ENCODE peak calls at places on chromosomes 1 and 21, in eight cellular contexts. One of them, this sample, is unnamed. For H3K27me3, the result is how much of the 10 kb centered on the place peaks cover.

GRCh38 chr1:51833700-51834099 is 44.8 kb downstream of the NRDC start:
- DNase-seq in heart left ventricle: no peak
- DNase-seq in Caco-2: no peak
- DNase-seq in ovary: no peak
- DNase-seq in left ventricle myocardium inferior: no peak
- DNase-seq in body of pancreas: no peak
- DNase-seq in mesendoderm: no peak
- DNase-seq in tibial nerve: no peak
- DNase-seq in this sample: no peak

GRCh38 chr1:205456868-205457724 is 1.3 kb upstream of the BLACAT1 start:
- DNase-seq in heart left ventricle: no peak
- DNase-seq in Caco-2: peak
- DNase-seq in ovary: peak
- DNase-seq in left ventricle myocardium inferior: no peak
- DNase-seq in body of pancreas: no peak
- DNase-seq in mesendoderm: peak
- DNase-seq in tibial nerve: no peak
- DNase-seq in this sample: no peak

GRCh38 chr1:31373897-31374486 is 1.1 kb upstream of the FABP3 start:
- DNase-seq in heart left ventricle: no peak
- DNase-seq in Caco-2: no peak
- DNase-seq in ovary: no peak
- DNase-seq in left ventricle myocardium inferior: no peak
- DNase-seq in body of pancreas: no peak
- DNase-seq in mesendoderm: no peak
- DNase-seq in tibial nerve: no peak
- DNase-seq in this sample: no peak

GRCh38 chr1:29809446-29810120 is 573.3 kb downstream of the PTPRU start:
- DNase-seq in heart left ventricle: peak
- DNase-seq in Caco-2: no peak
- DNase-seq in ovary: no peak
- DNase-seq in left ventricle myocardium inferior: no peak
- DNase-seq in body of pancreas: no peak
- DNase-seq in mesendoderm: no peak
- DNase-seq in tibial nerve: no peak
- DNase-seq in this sample: no peak

GRCh38 chr1:7679873-7680790 is 91.0 kb upstream of the VAMP3 start:
- DNase-seq in heart left ventricle: peak
- DNase-seq in Caco-2: peak
- DNase-seq in ovary: peak
- DNase-seq in left ventricle myocardium inferior: peak
- DNase-seq in body of pancreas: peak
- DNase-seq in mesendoderm: peak
- DNase-seq in tibial nerve: no peak
- DNase-seq in this sample: no peak

GRCh38 chr1:41868241-41868953 is 50.3 kb downstream of the HIVEP3 start:
- DNase-seq in heart left ventricle: no peak
- DNase-seq in Caco-2: no peak
- DNase-seq in ovary: no peak
- DNase-seq in left ventricle myocardium inferior: no peak
- DNase-seq in body of pancreas: no peak
- DNase-seq in mesendoderm: peak
- DNase-seq in tibial nerve: no peak
- DNase-seq in this sample: no peak

GRCh38 chr1:197787056-197787455 is 11.8 kb upstream of the DENND1B start:
- DNase-seq in heart left ventricle: no peak
- DNase-seq in Caco-2: no peak
- DNase-seq in ovary: no peak
- DNase-seq in left ventricle myocardium inferior: no peak
- DNase-seq in body of pancreas: no peak
- DNase-seq in mesendoderm: no peak
- DNase-seq in tibial nerve: no peak
- DNase-seq in this sample: no peak

GRCh38 chr1:114033219-114033706 is 54.0 kb downstream of the OLFML3 start:
- DNase-seq in heart left ventricle: no peak
- DNase-seq in Caco-2: no peak
- DNase-seq in ovary: no peak
- DNase-seq in left ventricle myocardium inferior: no peak
- DNase-seq in body of pancreas: no peak
- DNase-seq in mesendoderm: peak
- DNase-seq in tibial nerve: no peak
- DNase-seq in this sample: no peak

GRCh38 chr1:209808059-209808494 is 2.1 kb upstream of the IRF6 start:
- DNase-seq in heart left ventricle: peak
- DNase-seq in Caco-2: peak
- DNase-seq in ovary: no peak
- DNase-seq in left ventricle myocardium inferior: peak
- DNase-seq in body of pancreas: peak
- DNase-seq in mesendoderm: peak
- DNase-seq in tibial nerve: no peak
- DNase-seq in this sample: no peak

GRCh38 chr1:85200870-85201339 is at the start of gene SYDE2:
- DNase-seq in heart left ventricle: peak
- DNase-seq in Caco-2: peak
- DNase-seq in ovary: peak
- DNase-seq in left ventricle myocardium inferior: peak
- DNase-seq in body of pancreas: peak
- DNase-seq in mesendoderm: peak
- DNase-seq in tibial nerve: peak
- DNase-seq in this sample: peak

DNA sequence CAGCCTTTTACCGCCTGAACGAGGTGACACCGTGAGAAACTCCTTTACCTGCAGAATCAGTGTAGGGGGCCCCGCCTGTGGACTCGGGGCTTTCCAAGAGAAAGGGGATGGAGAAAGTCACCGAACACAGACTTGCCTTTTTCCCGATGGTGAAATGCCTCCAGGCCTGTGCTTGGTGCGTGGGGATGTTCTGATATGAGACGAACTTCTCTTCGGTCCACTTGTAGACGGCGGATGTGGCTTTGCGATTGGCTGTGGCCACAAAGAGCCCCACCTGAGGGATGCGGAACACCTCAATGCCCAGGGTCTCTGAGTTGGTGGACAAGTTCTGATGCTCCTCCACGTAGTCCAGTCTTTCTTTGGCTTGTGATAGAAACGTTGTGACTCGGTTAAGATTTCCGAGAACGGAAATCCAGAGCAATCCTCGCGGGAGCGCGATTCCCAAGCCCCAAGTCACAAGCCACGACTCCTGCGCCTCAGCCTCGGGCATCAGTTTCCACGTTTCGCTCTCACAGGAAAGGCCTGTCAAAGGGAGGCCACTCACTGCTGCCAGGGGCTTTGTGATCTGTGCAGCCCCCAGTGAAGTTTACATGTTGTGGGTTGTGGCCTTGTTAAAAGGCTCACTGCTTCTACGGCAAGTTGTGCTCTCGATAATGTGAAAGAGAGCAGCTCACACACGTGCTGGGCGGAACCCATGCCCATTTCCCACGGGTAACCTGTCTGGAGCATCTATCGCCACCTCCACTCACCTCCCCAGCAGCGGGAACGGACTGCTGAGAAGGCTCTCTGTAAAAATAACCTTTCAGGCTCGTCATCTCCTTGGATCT is 12.6 kb downstream of the KRTAP10-1 start:
- DNase-seq in heart left ventricle: peak
- DNase-seq in Caco-2: no peak
- DNase-seq in ovary: no peak
- DNase-seq in left ventricle myocardium inferior: peak
- DNase-seq in body of pancreas: peak
- DNase-seq in mesendoderm: no peak
- DNase-seq in tibial nerve: no peak
- DNase-seq in this sample: no peak
- H3K27me3 ChIP-seq in heart left ventricle: under half
- H3K27me3 ChIP-seq in Caco-2: under half
- H3K27me3 ChIP-seq in ovary: under half
- H3K27me3 ChIP-seq in left ventricle myocardium inferior: under half
- H3K27me3 ChIP-seq in body of pancreas: under half
- H3K27me3 ChIP-seq in mesendoderm: under half
- H3K27me3 ChIP-seq in tibial nerve: under half
- H3K27me3 ChIP-seq in this sample: under half

GRCh38 chr21:43803558-43804300 is 14.4 kb downstream of the RRP1 start:
- DNase-seq in heart left ventricle: no peak
- DNase-seq in Caco-2: no peak
- DNase-seq in ovary: no peak
- DNase-seq in left ventricle myocardium inferior: no peak
- DNase-seq in body of pancreas: no peak
- DNase-seq in mesendoderm: no peak
- DNase-seq in tibial nerve: no peak
- DNase-seq in this sample: no peak

GRCh38 chr21:43801006-43801783 is 11.8 kb downstream of the RRP1 start:
- DNase-seq in heart left ventricle: no peak
- DNase-seq in Caco-2: no peak
- DNase-seq in ovary: no peak
- DNase-seq in left ventricle myocardium inferior: no peak
- DNase-seq in body of pancreas: no peak
- DNase-seq in mesendoderm: no peak
- DNase-seq in tibial nerve: no peak
- DNase-seq in this sample: no peak

GRCh38 chr21:43805275-43805800 is 16.0 kb downstream of the RRP1 start:
- DNase-seq in heart left ventricle: no peak
- DNase-seq in Caco-2: no peak
- DNase-seq in ovary: no peak
- DNase-seq in left ventricle myocardium inferior: no peak
- DNase-seq in body of pancreas: no peak
- DNase-seq in mesendoderm: no peak
- DNase-seq in tibial nerve: no peak
- DNase-seq in this sample: no peak

GRCh38 chr21:43800566-43800965 is 11.2 kb downstream of the RRP1 start:
- DNase-seq in heart left ventricle: no peak
- DNase-seq in Caco-2: no peak
- DNase-seq in ovary: no peak
- DNase-seq in left ventricle myocardium inferior: no peak
- DNase-seq in body of pancreas: no peak
- DNase-seq in mesendoderm: no peak
- DNase-seq in tibial nerve: no peak
- DNase-seq in this sample: no peak

DNA sequence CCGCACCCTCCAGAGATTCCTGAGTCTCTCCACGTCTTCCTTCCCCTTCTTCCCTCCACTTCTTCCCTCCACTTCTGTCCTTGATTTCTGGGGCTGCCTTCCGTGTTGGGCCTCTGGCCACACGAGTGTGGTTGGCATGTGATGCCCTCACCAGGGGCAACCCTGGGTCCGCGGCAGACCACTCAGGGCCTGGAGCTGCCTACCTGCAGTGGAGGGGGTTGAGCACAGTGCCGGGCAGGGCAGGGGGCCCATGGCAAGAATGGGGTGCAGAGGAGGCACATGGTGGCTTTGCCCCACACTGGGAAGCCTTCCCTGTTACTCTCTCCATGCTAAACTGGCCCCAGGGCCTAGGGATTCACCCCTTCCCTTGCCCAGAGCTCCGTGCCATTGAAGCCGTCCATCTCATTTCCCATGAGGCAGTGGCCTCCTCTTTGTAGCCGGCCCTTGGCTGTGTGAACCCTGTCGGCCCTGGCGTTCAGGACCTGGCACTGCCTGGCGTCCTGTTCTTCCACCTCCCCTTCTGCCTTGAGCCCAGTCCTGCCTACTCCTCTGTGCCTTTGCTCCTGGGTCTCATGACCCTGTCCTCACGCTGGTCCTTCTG is 13.4 kb downstream of the RRP1 start:
- DNase-seq in heart left ventricle: no peak
- DNase-seq in Caco-2: no peak
- DNase-seq in ovary: no peak
- DNase-seq in left ventricle myocardium inferior: no peak
- DNase-seq in body of pancreas: no peak
- DNase-seq in mesendoderm: no peak
- DNase-seq in tibial nerve: no peak
- DNase-seq in this sample: no peak
- H3K4me3 ChIP-seq in heart left ventricle: no peak
- H3K4me3 ChIP-seq in Caco-2: no peak
- H3K4me3 ChIP-seq in ovary: no peak
- H3K4me3 ChIP-seq in left ventricle myocardium inferior: no peak
- H3K4me3 ChIP-seq in body of pancreas: no peak
- H3K4me3 ChIP-seq in mesendoderm: no peak
- H3K4me3 ChIP-seq in tibial nerve: no peak
- H3K4me3 ChIP-seq in this sample: no peak

GRCh38 chr1:997728-998050 is 2.2 kb downstream of the HES4 start:
- DNase-seq in heart left ventricle: no peak
- DNase-seq in Caco-2: no peak
- DNase-seq in ovary: no peak
- DNase-seq in left ventricle myocardium inferior: no peak
- DNase-seq in body of pancreas: peak
- DNase-seq in mesendoderm: no peak
- DNase-seq in tibial nerve: no peak
- DNase-seq in this sample: no peak

GRCh38 chr1:998051-998821 is 1.7 kb downstream of the HES4 start:
- DNase-seq in heart left ventricle: peak
- DNase-seq in Caco-2: peak
- DNase-seq in ovary: no peak
- DNase-seq in left ventricle myocardium inferior: no peak
- DNase-seq in body of pancreas: peak
- DNase-seq in mesendoderm: peak
- DNase-seq in tibial nerve: no peak
- DNase-seq in this sample: no peak

GRCh38 chr1:995665-996633 is 3.9 kb downstream of the HES4 start:
- DNase-seq in heart left ventricle: peak
- DNase-seq in Caco-2: peak
- DNase-seq in ovary: no peak
- DNase-seq in left ventricle myocardium inferior: no peak
- DNase-seq in body of pancreas: peak
- DNase-seq in mesendoderm: no peak
- DNase-seq in tibial nerve: no peak
- DNase-seq in this sample: no peak

GRCh38 chr1:998905-999796 is 746 bp downstream of the HES4 start:
- DNase-seq in heart left ventricle: peak
- DNase-seq in Caco-2: peak
- DNase-seq in ovary: no peak
- DNase-seq in left ventricle myocardium inferior: no peak
- DNase-seq in body of pancreas: peak
- DNase-seq in mesendoderm: peak
- DNase-seq in tibial nerve: no peak
- DNase-seq in this sample: no peak

GRCh38 chr1:996851-997727 is 2.8 kb downstream of the HES4 start:
- DNase-seq in heart left ventricle: peak
- DNase-seq in Caco-2: no peak
- DNase-seq in ovary: no peak
- DNase-seq in left ventricle myocardium inferior: no peak
- DNase-seq in body of pancreas: peak
- DNase-seq in mesendoderm: no peak
- DNase-seq in tibial nerve: no peak
- DNase-seq in this sample: no peak
- H3K27me3 ChIP-seq in heart left ventricle: under half
- H3K27me3 ChIP-seq in Caco-2: under half
- H3K27me3 ChIP-seq in ovary: under half
- H3K27me3 ChIP-seq in left ventricle myocardium inferior: under half
- H3K27me3 ChIP-seq in body of pancreas: under half
- H3K27me3 ChIP-seq in mesendoderm: under half
- H3K27me3 ChIP-seq in tibial nerve: under half
- H3K27me3 ChIP-seq in this sample: under half

DNA sequence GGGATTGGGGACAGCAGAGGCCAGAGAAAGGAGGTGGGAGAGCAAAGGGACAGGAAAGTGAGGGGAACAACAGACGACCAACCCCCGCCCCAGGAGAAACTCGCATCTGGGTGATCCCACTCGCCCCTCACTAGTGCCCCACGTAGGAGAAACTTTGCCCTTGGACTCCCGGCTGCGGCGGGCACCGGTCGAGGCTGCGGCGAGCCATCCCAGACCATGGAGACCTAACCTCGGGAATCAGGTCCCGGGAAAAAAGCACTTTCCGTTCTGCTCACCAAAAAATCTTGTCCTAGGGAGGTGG is 2.6 kb downstream of the GFI1 start:
- DNase-seq in heart left ventricle: no peak
- DNase-seq in Caco-2: no peak
- DNase-seq in ovary: no peak
- DNase-seq in left ventricle myocardium inferior: no peak
- DNase-seq in body of pancreas: no peak
- DNase-seq in mesendoderm: no peak
- DNase-seq in tibial nerve: no peak
- DNase-seq in this sample: no peak
- H3K4me3 ChIP-seq in heart left ventricle: peak
- H3K4me3 ChIP-seq in Caco-2: peak
- H3K4me3 ChIP-seq in ovary: peak
- H3K4me3 ChIP-seq in left ventricle myocardium inferior: peak
- H3K4me3 ChIP-seq in body of pancreas: peak
- H3K4me3 ChIP-seq in mesendoderm: no peak
- H3K4me3 ChIP-seq in tibial nerve: peak
- H3K4me3 ChIP-seq in this sample: no peak